ENCODE peak calls at places on chromosomes 3 and 15, in ten cellular contexts. Y is heart right ventricle; X is NCI-H1092 treated with DMSO at 0.1 percent for 48 hours; E is nephron progenitor cell; M is GM10248; B is choroid plexus epithelial cell; W is AG04450; D is stimulated activated CD4-positive, alpha-beta T cell treated with anti-CD3 and anti-CD28 coated beads, Interleukin-1b, Interleukin-23, amount 100 ng/mL, for 24 hours; V is sciatic nerve; C is MM.1S. Q is an unnamed sample.

GRCh38 chr15:19973718-19974117 is 567.9 kb downstream of the GOLGA6L6 start:
- DNase-seq in Y (no peak), X (no peak), E (no peak), M (no peak), B (no peak), W (no peak), D (no peak), V (no peak), C (peak), Q (no peak)

GRCh38 chr3:11556851-11557644 is 86.7 kb downstream of the VGLL4 start:
- DNase-seq in Y (peak), X (no peak), E (no peak), M (no peak), B (peak), W (peak), D (no peak), V (peak), C (no peak), Q (no peak)

GRCh38 chr15:40695469-40695910 is 516 bp downstream of the RAD51 start:
- DNase-seq in Y (no peak), X (no peak), E (no peak), M (peak), B (peak), W (no peak), D (no peak), V (no peak), C (peak), Q (no peak)

GRCh38 chr3:105417538-105418289 is 51.0 kb downstream of the ALCAM start:
- DNase-seq in Y (no peak), X (no peak), E (no peak), M (no peak), B (peak), W (no peak), D (no peak), V (no peak), C (no peak), Q (no peak)

GRCh38 chr15:65072027-65072426 is 4.2 kb upstream of the RASL12 start:
- DNase-seq in Y (no peak), X (no peak), E (no peak), M (no peak), B (no peak), W (no peak), D (no peak), V (no peak), C (no peak), Q (no peak)

GRCh38 chr15:64044315-64045105 is 1.8 kb downstream of the DAPK2 start:
- DNase-seq in Y (no peak), X (no peak), E (no peak), M (peak), B (peak), W (no peak), D (no peak), V (no peak), C (no peak), Q (no peak)

GRCh38 chr15:70248116-70249025 is 150.7 kb upstream of the TLE3 start:
- DNase-seq in Y (no peak), X (no peak), E (peak), M (no peak), B (no peak), W (no peak), D (no peak), V (peak), C (peak), Q (peak)

GRCh38 chr15:66145242-66146182 is 108.0 kb downstream of the MEGF11 start:
- DNase-seq in Y (no peak), X (peak), E (no peak), M (no peak), B (no peak), W (no peak), D (no peak), V (no peak), C (no peak), Q (no peak)

GRCh38 chr15:95448531-95449210 is 881.8 kb upstream of the NR2F2 start:
- DNase-seq in Y (no peak), X (no peak), E (no peak), M (no peak), B (no peak), W (no peak), D (no peak), V (no peak), C (no peak), Q (no peak)

GRCh38 chr3:188202358-188203138 is 48.6 kb downstream of the LPP start:
- DNase-seq in Y (no peak), X (no peak), E (no peak), M (no peak), B (no peak), W (no peak), D (no peak), V (no peak), C (no peak), Q (no peak)

GRCh38 chr15:69823223-69823907 is 274.4 kb downstream of the TLE3 start:
- DNase-seq in Y (no peak), X (no peak), E (no peak), M (no peak), B (peak), W (no peak), D (no peak), V (no peak), C (no peak), Q (no peak)

GRCh38 chr3:71658131-71658530 is 67.1 kb downstream of the EIF4E3 start:
- DNase-seq in Y (peak), X (peak), E (no peak), M (no peak), B (peak), W (no peak), D (no peak), V (peak), C (no peak), Q (peak)

GRCh38 chr3:72177075-72178050 is 392.4 kb upstream of the PROK2 start:
- DNase-seq in Y (peak), X (no peak), E (peak), M (peak), B (peak), W (no peak), D (no peak), V (peak), C (peak), Q (no peak)

GRCh38 chr15:65796610-65797012 is 4.5 kb upstream of the DENND4A start:
- DNase-seq in Y (no peak), X (no peak), E (no peak), M (no peak), B (peak), W (no peak), D (no peak), V (no peak), C (no peak), Q (no peak)

GRCh38 chr3:170437151-170437550 is 18.5 kb downstream of the CLDN11 start:
- DNase-seq in Y (no peak), X (no peak), E (no peak), M (no peak), B (no peak), W (no peak), D (no peak), V (no peak), C (no peak), Q (no peak)

GRCh38 chr3:8980756-8981257 is 17.5 kb upstream of the RAD18 start:
- DNase-seq in Y (no peak), X (no peak), E (no peak), M (no peak), B (no peak), W (no peak), D (no peak), V (no peak), C (no peak), Q (no peak)

GRCh38 chr3:153295906-153296305 is 133.9 kb downstream of the RAP2B start:
- DNase-seq in Y (no peak), X (no peak), E (no peak), M (no peak), B (peak), W (peak), D (no peak), V (no peak), C (no peak), Q (no peak)

GRCh38 chr3:184176377-184177330 is 2.0 kb downstream of the AP2M1 start:
- DNase-seq in Y (peak), X (no peak), E (peak), M (no peak), B (peak), W (peak), D (no peak), V (peak), C (no peak), Q (no peak)

GRCh38 chr3:16060945-16061344 is 113.5 kb upstream of the GALNT15 start:
- DNase-seq in Y (no peak), X (no peak), E (no peak), M (no peak), B (peak), W (peak), D (no peak), V (peak), C (no peak), Q (no peak)

GRCh38 chr15:81038975-81039607 is 38.4 kb downstream of the TLNRD1 start:
- DNase-seq in Y (no peak), X (no peak), E (no peak), M (no peak), B (no peak), W (no peak), D (no peak), V (no peak), C (peak), Q (no peak)

GRCh38 chr3:135091956-135092355 is 296.9 kb downstream of the EPHB1 start:
- DNase-seq in Y (no peak), X (no peak), E (no peak), M (no peak), B (no peak), W (no peak), D (no peak), V (no peak), C (no peak), Q (no peak)

GRCh38 chr3:177463863-177464262 is 266.6 kb upstream of the TBL1XR1 start:
- DNase-seq in Y (no peak), X (no peak), E (no peak), M (no peak), B (peak), W (no peak), D (no peak), V (no peak), C (no peak), Q (no peak)

GRCh38 chr15:76221085-76221767 is 90.0 kb downstream of the ETFA start:
- DNase-seq in Y (no peak), X (no peak), E (no peak), M (no peak), B (peak), W (no peak), D (no peak), V (no peak), C (no peak), Q (no peak)

GRCh38 chr3:47333907-47334306 is 46.9 kb upstream of the PTPN23 start:
- DNase-seq in Y (no peak), X (no peak), E (no peak), M (no peak), B (no peak), W (no peak), D (no peak), V (no peak), C (no peak), Q (no peak)

GRCh38 chr15:67574981-67575632 is 32.6 kb downstream of the MAP2K5 start:
- DNase-seq in Y (no peak), X (no peak), E (peak), M (no peak), B (no peak), W (no peak), D (no peak), V (no peak), C (no peak), Q (no peak)

GRCh38 chr3:113132571-113132996 is 78.8 kb upstream of the BOC start:
- DNase-seq in Y (no peak), X (no peak), E (no peak), M (no peak), B (peak), W (no peak), D (no peak), V (no peak), C (no peak), Q (no peak)

GRCh38 chr3:172658344-172659245 is 52.3 kb downstream of the NCEH1 start:
- DNase-seq in Y (no peak), X (no peak), E (no peak), M (no peak), B (peak), W (peak), D (no peak), V (no peak), C (no peak), Q (no peak)

GRCh38 chr15:64430000-64430735 is 30.2 kb upstream of the ZNF609 start:
- DNase-seq in Y (no peak), X (peak), E (no peak), M (peak), B (peak), W (peak), D (no peak), V (no peak), C (peak), Q (no peak)

GRCh38 chr15:42101861-42102260 is 7.5 kb upstream of the PLA2G4D start:
- DNase-seq in Y (no peak), X (no peak), E (no peak), M (no peak), B (peak), W (no peak), D (no peak), V (no peak), C (no peak), Q (no peak)